ENCODE peak calls at places on chromosomes 2 and 18, in ten cellular contexts. I is Panc1; X is lung; R is lower lobe of right lung; M is heart right ventricle; E is adrenal gland; D is kidney; Y is CD8-positive, alpha-beta T cell; B is IMR-90; T is Peyer's patch. C is an unnamed sample. For H3K4me1, the result is how much of the 10 kb centered on the place peaks cover.

GRCh38 chr2:677056-677949 is at the start of gene TMEM18:
- DNase-seq in T (peak), X (peak), I (peak), E (peak), R (peak), B (peak), D (no peak), Y (peak), M (no peak), C (peak)

GRCh38 chr2:201964011-201964410 is 69.6 kb upstream of the FZD7 start:
- DNase-seq in I (no peak), X (no peak), R (no peak), E (no peak), Y (no peak), D (peak), T (no peak), M (no peak), B (no peak), C (no peak)

GRCh38 chr2:229270551-229271410 is at the start of gene PID1:
- DNase-seq in B (peak), R (peak), I (no peak), Y (no peak), E (peak), D (peak), M (peak), T (no peak), X (no peak), C (peak)

GRCh38 chr2:152835674-152836073 is 117.3 kb downstream of the ARL6IP6 start:
- DNase-seq in D (no peak), M (no peak), Y (no peak), X (no peak), R (no peak), T (no peak), I (no peak), E (no peak), B (no peak), C (no peak)

GRCh38 chr2:96964221-96964905 is 22.0 kb downstream of the FAM178B start:
- DNase-seq in D (no peak), E (no peak), X (no peak), M (no peak), Y (no peak), R (no peak), I (no peak), B (no peak), T (no peak), C (no peak)

GRCh38 chr2:209236369-209236768 is 187.5 kb upstream of the MAP2 start:
- DNase-seq in Y (no peak), D (no peak), T (no peak), X (no peak), B (no peak), M (no peak), E (no peak), I (no peak), R (no peak), C (no peak)

GRCh38 chr18:36315736-36316135 is 18.2 kb downstream of the FHOD3 start:
- DNase-seq in E (peak), D (peak), I (no peak), X (no peak), M (no peak), B (peak), R (no peak), Y (no peak), T (no peak), C (no peak)

GRCh38 chr2:150570712-150571111 is 83.2 kb upstream of the RND3 start:
- DNase-seq in D (no peak), R (no peak), I (peak), E (no peak), X (no peak), B (peak), M (no peak), Y (no peak), T (no peak), C (no peak)

GRCh38 chr18:12838178-12838634 is 45.8 kb downstream of the PTPN2 start:
- DNase-seq in T (no peak), B (peak), M (no peak), R (peak), I (no peak), X (peak), E (peak), Y (no peak), D (peak), C (peak)

GRCh38 chr2:197425550-197425949 is 9.3 kb downstream of the SF3B1 start:
- DNase-seq in Y (no peak), E (no peak), B (no peak), X (no peak), M (no peak), R (no peak), D (no peak), T (no peak), I (no peak), C (no peak)

GRCh38 chr2:129334696-129335095 is 644.8 kb upstream of the RAB6C start:
- DNase-seq in T (no peak), Y (no peak), R (no peak), E (no peak), I (no peak), X (no peak), M (peak), D (no peak), B (no peak), C (no peak)

GRCh38 chr18:57898506-57899124 is 95.5 kb upstream of the ATP8B1 start:
- DNase-seq in R (no peak), T (no peak), D (no peak), I (no peak), E (no peak), Y (no peak), M (no peak), B (peak), X (no peak), C (no peak)

GRCh38 chr2:74896232-74896631 is 62.2 kb upstream of the POLE4 start:
- DNase-seq in Y (no peak), X (no peak), M (no peak), R (no peak), B (no peak), T (no peak), I (no peak), D (no peak), E (no peak), C (no peak)

GRCh38 chr2:216922170-216922780 is 62.4 kb upstream of the TNP1 start:
- DNase-seq in M (no peak), Y (no peak), D (no peak), I (no peak), R (no peak), X (no peak), B (no peak), T (no peak), E (no peak), C (no peak)

GRCh38 chr2:64017811-64018714 is 1.2 kb downstream of the VPS54 start:
- DNase-seq in B (peak), D (no peak), E (peak), M (no peak), T (no peak), R (no peak), I (no peak), X (no peak), Y (no peak), C (no peak)

GRCh38 chr2:217160103-217160502 is 300.2 kb upstream of the TNP1 start:
- DNase-seq in X (no peak), E (no peak), I (no peak), T (no peak), D (no peak), R (no peak), M (no peak), Y (no peak), B (peak), C (no peak)

GRCh38 chr2:55628931-55629330 is 11.5 kb upstream of the PPP4R3B start:
- DNase-seq in M (no peak), D (no peak), Y (no peak), I (no peak), X (no peak), R (no peak), E (no peak), T (no peak), B (no peak), C (no peak)

GRCh38 chr2:129864719-129865118 is 114.7 kb upstream of the RAB6C start:
- DNase-seq in Y (no peak), I (no peak), R (no peak), B (no peak), X (peak), E (no peak), D (no peak), T (no peak), M (no peak), C (no peak)

GRCh38 chr2:228017784-228018183 is 146.4 kb downstream of the DAW1 start:
- DNase-seq in M (no peak), D (no peak), T (no peak), Y (no peak), I (no peak), B (no peak), X (no peak), E (no peak), R (no peak), C (no peak)

GRCh38 chr2:75560768-75561565 is at the start of gene EVA1A:
- DNase-seq in Y (no peak), M (peak), I (no peak), B (peak), X (peak), T (no peak), E (peak), R (peak), D (peak), C (no peak)

GRCh38 chr2:164314148-164314547 is 307.1 kb downstream of the GRB14 start:
- DNase-seq in T (no peak), I (no peak), R (no peak), B (no peak), X (peak), D (no peak), E (peak), Y (no peak), M (no peak), C (no peak)

GRCh38 chr2:2825062-2825461 is 494.0 kb upstream of the MYT1L start:
- DNase-seq in I (no peak), E (no peak), D (no peak), B (no peak), R (no peak), X (no peak), M (no peak), T (no peak), Y (no peak), C (no peak)

GRCh38 chr2:56741601-56742102 is 557.9 kb downstream of the CCDC85A start:
- DNase-seq in M (peak), T (no peak), I (peak), R (peak), X (peak), E (peak), D (no peak), B (peak), Y (no peak), C (no peak)

GRCh38 chr2:234146087-234146826 is 95.8 kb downstream of the SPP2 start:
- DNase-seq in I (no peak), Y (no peak), T (no peak), X (no peak), D (no peak), R (no peak), M (no peak), B (peak), E (peak), C (no peak)

GRCh38 chr2:232542715-232543467 is 3.4 kb downstream of the CHRNG start:
- DNase-seq in M (no peak), B (no peak), X (no peak), Y (no peak), R (peak), T (no peak), E (no peak), I (no peak), D (no peak), C (no peak)

GRCh38 chr2:40161986-40162385 is 289.9 kb downstream of the SLC8A1 start:
- DNase-seq in B (no peak), X (no peak), E (no peak), Y (no peak), R (no peak), D (no peak), T (no peak), M (no peak), I (no peak), C (no peak)

GRCh38 chr2:31205613-31206012 is 11.7 kb downstream of the CAPN14 start:
- DNase-seq in T (no peak), B (no peak), R (no peak), Y (no peak), X (no peak), I (no peak), M (no peak), E (no peak), D (no peak), C (no peak)

GRCh38 chr18:63233334-63233733 is 86.2 kb downstream of the BCL2 start:
- DNase-seq in I (no peak), Y (no peak), R (no peak), B (no peak), E (no peak), X (no peak), D (no peak), T (no peak), M (no peak), C (no peak)

GRCh38 chr2:120774557-120775160 is 39.0 kb downstream of the GLI2 start:
- DNase-seq in D (peak), I (no peak), T (no peak), X (no peak), E (no peak), Y (no peak), B (no peak), R (no peak), M (peak), C (no peak)

GRCh38 chr2:238161291-238162051 is 2.7 kb downstream of the ERFE start:
- DNase-seq in M (no peak), T (no peak), I (no peak), Y (no peak), B (no peak), R (no peak), X (no peak), E (peak), D (peak), C (peak)

GRCh38 chr2:238158807-238159539 is at the start of gene ERFE:
- DNase-seq in Y (peak), R (no peak), E (no peak), X (no peak), B (peak), D (peak), I (no peak), T (peak), M (peak), C (no peak)

GRCh38 chr2:238162171-238162515 is 3.4 kb downstream of the ERFE start:
- DNase-seq in B (no peak), M (no peak), D (no peak), E (peak), I (no peak), X (no peak), R (no peak), T (no peak), Y (no peak), C (peak)

GRCh38 chr2:238159676-238160205 is 971 bp downstream of the ERFE start:
- DNase-seq in E (no peak), X (no peak), R (no peak), M (peak), D (peak), Y (no peak), I (no peak), T (no peak), B (no peak), C (no peak)

GRCh38 chr2:238160206-238161129 is 1.7 kb downstream of the ERFE start:
- DNase-seq in B (peak), T (peak), E (no peak), M (peak), R (no peak), Y (no peak), D (peak), X (no peak), I (no peak), C (no peak)
- TF ChIP-seq CTCF in B (peak), T (no peak), E (no peak), M (peak), R (peak), Y (no peak), D (no peak), X (no peak), I (no peak), C (no peak)

DNA sequence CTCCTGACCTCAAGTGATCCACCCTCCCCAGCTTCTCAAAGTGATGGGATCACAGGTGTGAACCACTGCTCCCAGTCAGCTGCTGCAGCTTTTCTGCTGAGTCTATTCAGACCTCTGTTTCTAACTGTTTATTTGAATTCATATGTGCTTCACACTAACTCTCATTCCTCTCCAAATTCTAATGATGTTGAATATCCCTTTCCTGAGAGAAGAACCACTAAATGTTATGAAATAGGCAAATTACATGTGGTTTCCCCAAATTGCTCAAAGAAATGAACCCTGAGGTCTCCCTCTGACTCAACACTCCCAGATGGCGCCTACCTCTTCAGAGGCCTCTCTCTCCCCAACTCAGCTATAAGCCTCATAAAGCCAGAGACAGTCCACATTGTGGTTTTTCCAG is 98.6 kb downstream of the IRS1 start:
- DNase-seq in D (no peak), M (no peak), B (peak), X (no peak), Y (no peak), I (no peak), R (no peak), T (no peak), E (no peak), C (no peak)
- H3K4me1 ChIP-seq in D (under half), M (under half), B (under half), X (under half), Y (under half), I (under half), R (under half), T (under half), E (under half), C (under half)

GRCh38 chr18:23227729-23228075 is 92.4 kb downstream of the CABLES1 start:
- DNase-seq in Y (no peak), E (no peak), X (no peak), R (no peak), I (no peak), T (no peak), M (no peak), B (no peak), D (no peak), C (no peak)
- H3K27ac ChIP-seq in Y (no peak), E (peak), X (peak), R (peak), I (peak), T (no peak), M (peak), B (peak), D (peak), C (peak)

DNA sequence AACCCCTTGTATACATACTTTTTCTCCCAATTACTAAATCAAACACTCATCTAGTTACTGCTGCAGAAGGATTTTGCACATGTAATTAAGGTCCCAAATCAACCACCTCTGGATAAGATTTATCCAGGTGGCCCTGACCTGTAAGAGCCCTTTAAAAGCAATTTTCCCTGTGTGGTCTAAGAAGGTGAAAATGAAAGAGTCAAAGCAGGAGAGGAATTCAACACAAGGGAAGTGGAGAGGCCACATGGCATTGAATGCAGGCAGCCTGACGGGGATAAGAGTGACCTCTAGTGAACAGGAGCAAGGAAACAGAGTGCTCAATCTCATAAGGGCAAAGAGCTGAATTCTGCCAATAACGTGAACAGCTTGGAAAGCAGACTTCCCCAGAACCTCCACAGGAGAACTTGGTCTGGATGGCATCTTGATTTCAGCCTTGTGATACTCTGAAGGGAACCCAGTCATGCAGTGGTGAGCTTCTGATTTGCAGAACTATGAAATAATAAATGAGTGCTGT is 27.2 kb downstream of the PPP3R1 start:
- DNase-seq in X (peak), B (peak), I (peak), D (no peak), Y (peak), T (no peak), E (peak), M (no peak), R (no peak), C (no peak)
- TF ChIP-seq CTCF in X (peak), B (peak), I (peak), D (peak), Y (no peak), T (no peak), E (peak), M (no peak), R (peak), C (no peak)